ENCODE peak calls at places on chromosomes 6 and 20, in four cellular contexts. One of them, this sample, is unnamed. For H3K4me1, the result is how much of the 10 kb centered on the place peaks cover.

GRCh38 chr6:141483561-141484061 is 649.1 kb upstream of the GJE1 start:
- DNase-seq in gastrocnemius medialis: no peak
- DNase-seq in CD8-positive, alpha-beta T cell: peak
- DNase-seq in tibial artery: no peak
- DNase-seq in this sample: no peak

GRCh38 chr6:144408151-144408550 is 123.0 kb downstream of the UTRN start:
- DNase-seq in gastrocnemius medialis: no peak
- DNase-seq in CD8-positive, alpha-beta T cell: no peak
- DNase-seq in tibial artery: peak
- DNase-seq in this sample: peak

GRCh38 chr6:54717849-54718455 is 128.6 kb upstream of the FAM83B start:
- DNase-seq in gastrocnemius medialis: no peak
- DNase-seq in CD8-positive, alpha-beta T cell: peak
- DNase-seq in tibial artery: no peak
- DNase-seq in this sample: no peak

GRCh38 chr6:143405381-143406154 is 44.9 kb downstream of the ADAT2 start:
- DNase-seq in gastrocnemius medialis: no peak
- DNase-seq in CD8-positive, alpha-beta T cell: no peak
- DNase-seq in tibial artery: no peak
- DNase-seq in this sample: no peak

GRCh38 chr6:10720229-10720959 is 2.5 kb upstream of the TMEM14C start:
- DNase-seq in gastrocnemius medialis: no peak
- DNase-seq in CD8-positive, alpha-beta T cell: peak
- DNase-seq in tibial artery: peak
- DNase-seq in this sample: peak

GRCh38 chr6:109240370-109241084 is 141.7 kb downstream of the CD164 start:
- DNase-seq in gastrocnemius medialis: no peak
- DNase-seq in CD8-positive, alpha-beta T cell: no peak
- DNase-seq in tibial artery: no peak
- DNase-seq in this sample: no peak

GRCh38 chr20:4613718-4614620 is 107.7 kb upstream of the PRND start:
- DNase-seq in gastrocnemius medialis: peak
- DNase-seq in CD8-positive, alpha-beta T cell: peak
- DNase-seq in tibial artery: no peak
- DNase-seq in this sample: peak

GRCh38 chr20:19851863-19852262 is 93.8 kb downstream of the RIN2 start:
- DNase-seq in gastrocnemius medialis: no peak
- DNase-seq in CD8-positive, alpha-beta T cell: no peak
- DNase-seq in tibial artery: no peak
- DNase-seq in this sample: no peak

GRCh38 chr6:89952696-89953095 is 58.4 kb downstream of the GJA10 start:
- DNase-seq in gastrocnemius medialis: no peak
- DNase-seq in CD8-positive, alpha-beta T cell: peak
- DNase-seq in tibial artery: no peak
- DNase-seq in this sample: no peak

GRCh38 chr6:136582702-136583471 is 32.7 kb upstream of the MAP7 start:
- DNase-seq in gastrocnemius medialis: no peak
- DNase-seq in CD8-positive, alpha-beta T cell: no peak
- DNase-seq in tibial artery: no peak
- DNase-seq in this sample: no peak

GRCh38 chr6:42243046-42243445 is 25.4 kb upstream of the MRPS10 start:
- DNase-seq in gastrocnemius medialis: no peak
- DNase-seq in CD8-positive, alpha-beta T cell: no peak
- DNase-seq in tibial artery: no peak
- DNase-seq in this sample: no peak

GRCh38 chr6:12029979-12030737 is 18.0 kb downstream of the HIVEP1 start:
- DNase-seq in gastrocnemius medialis: no peak
- DNase-seq in CD8-positive, alpha-beta T cell: no peak
- DNase-seq in tibial artery: no peak
- DNase-seq in this sample: no peak

GRCh38 chr6:13576017-13576416 is 1.6 kb downstream of the SIRT5 start:
- DNase-seq in gastrocnemius medialis: no peak
- DNase-seq in CD8-positive, alpha-beta T cell: no peak
- DNase-seq in tibial artery: no peak
- DNase-seq in this sample: no peak

GRCh38 chr6:35686873-35687557 is 1.7 kb downstream of the FKBP5 start:
- DNase-seq in gastrocnemius medialis: no peak
- DNase-seq in CD8-positive, alpha-beta T cell: no peak
- DNase-seq in tibial artery: no peak
- DNase-seq in this sample: no peak

GRCh38 chr20:43789593-43789992 is 62.8 kb upstream of the GTSF1L start:
- DNase-seq in gastrocnemius medialis: no peak
- DNase-seq in CD8-positive, alpha-beta T cell: no peak
- DNase-seq in tibial artery: no peak
- DNase-seq in this sample: no peak

GRCh38 chr20:23654005-23654404 is 16.2 kb upstream of the CST3 start:
- DNase-seq in gastrocnemius medialis: no peak
- DNase-seq in CD8-positive, alpha-beta T cell: no peak
- DNase-seq in tibial artery: no peak
- DNase-seq in this sample: no peak

GRCh38 chr6:36232172-36232571 is 35.6 kb downstream of the BRPF3 start:
- DNase-seq in gastrocnemius medialis: no peak
- DNase-seq in CD8-positive, alpha-beta T cell: no peak
- DNase-seq in tibial artery: no peak
- DNase-seq in this sample: no peak

GRCh38 chr6:41488064-41488391 is 58.2 kb upstream of the FOXP4 start:
- DNase-seq in gastrocnemius medialis: no peak
- DNase-seq in CD8-positive, alpha-beta T cell: no peak
- DNase-seq in tibial artery: no peak
- DNase-seq in this sample: no peak

GRCh38 chr6:3208096-3208774 is 19.2 kb downstream of the TUBB2B start:
- DNase-seq in gastrocnemius medialis: no peak
- DNase-seq in CD8-positive, alpha-beta T cell: no peak
- DNase-seq in tibial artery: peak
- DNase-seq in this sample: no peak

GRCh38 chr6:79375635-79376425 is 141.3 kb upstream of the HMGN3 start:
- DNase-seq in gastrocnemius medialis: no peak
- DNase-seq in CD8-positive, alpha-beta T cell: no peak
- DNase-seq in tibial artery: no peak
- DNase-seq in this sample: no peak

GRCh38 chr20:61178431-61179080 is 73.5 kb upstream of the CDH4 start:
- DNase-seq in gastrocnemius medialis: no peak
- DNase-seq in CD8-positive, alpha-beta T cell: no peak
- DNase-seq in tibial artery: no peak
- DNase-seq in this sample: no peak

GRCh38 chr6:156280131-156280530 is 497.0 kb upstream of the ARID1B start:
- DNase-seq in gastrocnemius medialis: no peak
- DNase-seq in CD8-positive, alpha-beta T cell: no peak
- DNase-seq in tibial artery: no peak
- DNase-seq in this sample: no peak

GRCh38 chr20:41230136-41230535 is 87.4 kb downstream of the ZHX3 start:
- DNase-seq in gastrocnemius medialis: no peak
- DNase-seq in CD8-positive, alpha-beta T cell: no peak
- DNase-seq in tibial artery: no peak
- DNase-seq in this sample: no peak

DNA sequence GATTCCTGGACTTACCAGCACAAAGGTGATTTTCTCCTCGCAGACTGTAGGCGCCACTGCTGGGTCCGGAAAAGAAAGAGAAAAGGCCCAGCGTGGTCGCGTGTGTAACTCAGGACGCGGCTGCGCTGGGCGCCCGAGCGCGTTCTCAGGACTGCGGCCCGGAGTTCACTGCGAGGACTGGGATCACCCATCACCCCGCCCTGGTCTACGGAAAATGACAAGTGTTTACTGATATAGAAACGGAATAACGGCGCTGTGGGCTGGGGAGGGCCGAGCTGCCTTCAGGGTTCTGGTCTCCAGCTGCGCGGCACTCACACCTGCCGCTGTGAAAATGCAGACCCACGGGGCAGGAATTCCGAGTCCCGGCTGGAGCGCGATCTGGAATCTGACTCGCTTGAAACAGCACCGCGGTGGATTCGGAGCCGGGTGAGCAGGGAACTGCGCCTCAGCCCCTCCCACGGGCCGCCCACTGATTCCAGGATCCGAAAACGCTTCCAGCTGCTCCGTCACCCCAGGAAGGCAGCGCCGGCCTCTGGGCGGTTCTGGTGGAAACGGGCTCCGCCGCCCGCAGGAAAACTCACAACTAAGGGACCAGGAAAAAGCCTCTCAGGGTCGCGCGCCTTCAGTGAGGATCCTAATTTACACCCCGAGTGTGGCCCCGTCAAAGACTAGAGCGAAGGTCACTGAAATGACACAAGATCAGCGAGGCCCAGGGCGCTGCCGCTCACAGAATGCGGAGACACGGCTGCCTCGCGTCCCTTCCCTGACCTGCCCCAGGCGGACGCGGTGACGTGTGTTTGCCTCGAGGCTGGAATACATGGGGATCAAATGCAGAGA is 34.5 kb downstream of the HLA-A start:
- DNase-seq in gastrocnemius medialis: peak
- DNase-seq in CD8-positive, alpha-beta T cell: peak
- DNase-seq in tibial artery: peak
- DNase-seq in this sample: peak
- TF ChIP-seq CTCF in gastrocnemius medialis: peak
- TF ChIP-seq CTCF in CD8-positive, alpha-beta T cell: no peak
- TF ChIP-seq CTCF in tibial artery: peak
- TF ChIP-seq CTCF in this sample: peak

GRCh38 chr6:56840467-56841371 is 114.2 kb upstream of the BEND6 start:
- DNase-seq in gastrocnemius medialis: no peak
- DNase-seq in CD8-positive, alpha-beta T cell: no peak
- DNase-seq in tibial artery: no peak
- DNase-seq in this sample: no peak
- H3K4me1 ChIP-seq in gastrocnemius medialis: half or more
- H3K4me1 ChIP-seq in CD8-positive, alpha-beta T cell: under half
- H3K4me1 ChIP-seq in tibial artery: under half
- H3K4me1 ChIP-seq in this sample: half or more

GRCh38 chr6:105424177-105424783 is 21.4 kb upstream of the PREP start:
- DNase-seq in gastrocnemius medialis: no peak
- DNase-seq in CD8-positive, alpha-beta T cell: peak
- DNase-seq in tibial artery: no peak
- DNase-seq in this sample: no peak
- TF ChIP-seq CTCF in gastrocnemius medialis: peak
- TF ChIP-seq CTCF in CD8-positive, alpha-beta T cell: peak
- TF ChIP-seq CTCF in tibial artery: peak
- TF ChIP-seq CTCF in this sample: peak

DNA sequence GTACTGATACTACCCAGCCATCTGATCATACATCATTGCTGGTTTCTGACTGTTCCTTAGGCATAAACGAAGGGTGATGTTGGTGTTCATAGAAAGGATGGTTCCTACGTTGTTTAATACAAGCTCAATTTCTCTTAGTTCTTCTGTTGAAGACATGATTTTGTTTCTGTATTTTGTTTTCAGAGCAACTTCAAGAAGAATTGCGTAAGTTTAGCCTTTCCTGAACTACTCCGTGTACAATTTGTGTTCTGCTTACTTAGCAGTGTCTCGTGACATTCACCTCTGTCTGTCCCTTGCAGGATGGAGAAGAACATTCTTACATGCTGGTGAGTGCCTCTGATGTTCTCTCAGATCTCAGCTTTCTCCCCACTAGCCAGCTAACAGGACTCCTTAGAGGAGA is 7.6 kb downstream of the BTN2A2 start:
- DNase-seq in gastrocnemius medialis: no peak
- DNase-seq in CD8-positive, alpha-beta T cell: no peak
- DNase-seq in tibial artery: no peak
- DNase-seq in this sample: no peak
- H3K4me1 ChIP-seq in gastrocnemius medialis: under half
- H3K4me1 ChIP-seq in CD8-positive, alpha-beta T cell: under half
- H3K4me1 ChIP-seq in tibial artery: under half
- H3K4me1 ChIP-seq in this sample: under half

GRCh38 chr6:168956884-168957730 is 296.5 kb downstream of the THBS2 start:
- DNase-seq in gastrocnemius medialis: peak
- DNase-seq in CD8-positive, alpha-beta T cell: peak
- DNase-seq in tibial artery: peak
- DNase-seq in this sample: peak
- TF ChIP-seq CTCF in gastrocnemius medialis: peak
- TF ChIP-seq CTCF in CD8-positive, alpha-beta T cell: peak
- TF ChIP-seq CTCF in tibial artery: peak
- TF ChIP-seq CTCF in this sample: peak

GRCh38 chr20:8152183-8152582 is 20.1 kb downstream of the PLCB1 start:
- DNase-seq in gastrocnemius medialis: no peak
- DNase-seq in CD8-positive, alpha-beta T cell: no peak
- DNase-seq in tibial artery: no peak
- DNase-seq in this sample: no peak
- H3K4me1 ChIP-seq in gastrocnemius medialis: half or more
- H3K4me1 ChIP-seq in CD8-positive, alpha-beta T cell: half or more
- H3K4me1 ChIP-seq in tibial artery: under half
- H3K4me1 ChIP-seq in this sample: half or more

GRCh38 chr6:84191802-84192201 is 35.6 kb downstream of the CEP162 start:
- DNase-seq in gastrocnemius medialis: no peak
- DNase-seq in CD8-positive, alpha-beta T cell: no peak
- DNase-seq in tibial artery: no peak
- DNase-seq in this sample: no peak

GRCh38 chr6:84193140-84193708 is 34.2 kb downstream of the CEP162 start:
- DNase-seq in gastrocnemius medialis: no peak
- DNase-seq in CD8-positive, alpha-beta T cell: no peak
- DNase-seq in tibial artery: no peak
- DNase-seq in this sample: no peak

GRCh38 chr6:84197708-84198107 is 29.7 kb downstream of the CEP162 start:
- DNase-seq in gastrocnemius medialis: no peak
- DNase-seq in CD8-positive, alpha-beta T cell: no peak
- DNase-seq in tibial artery: no peak
- DNase-seq in this sample: no peak
- TF ChIP-seq CTCF in gastrocnemius medialis: no peak
- TF ChIP-seq CTCF in CD8-positive, alpha-beta T cell: no peak
- TF ChIP-seq CTCF in tibial artery: no peak
- TF ChIP-seq CTCF in this sample: no peak

GRCh38 chr6:45427632-45428031 is 49.9 kb upstream of the SUPT3H start:
- DNase-seq in gastrocnemius medialis: no peak
- DNase-seq in CD8-positive, alpha-beta T cell: no peak
- DNase-seq in tibial artery: no peak
- DNase-seq in this sample: no peak
- H3K4me1 ChIP-seq in gastrocnemius medialis: under half
- H3K4me1 ChIP-seq in CD8-positive, alpha-beta T cell: under half
- H3K4me1 ChIP-seq in tibial artery: under half
- H3K4me1 ChIP-seq in this sample: under half